ENCODE peak calls at places on chromosomes 12 and 14, in eight cellular contexts. U is K562, P is upper lobe of left lung, H is IMR-90, X is gastrocnemius medialis, G is heart left ventricle, Y is HCT116, M is body of pancreas. V is an unnamed sample.

GRCh38 chr12:89857652-89858274 is 149.1 kb upstream of the ATP2B1 start:
- ATAC-seq in U (no peak), P (no peak), G (no peak), M (no peak), Y (no peak), H (no peak), X (no peak), V (no peak)

GRCh38 chr14:31934767-31935266 is 142.3 kb upstream of the ARHGAP5 start:
- ATAC-seq in G (peak), H (peak), M (peak), U (peak), P (no peak), X (peak), Y (peak), V (no peak)

GRCh38 chr14:102335163-102335562 is 15.6 kb downstream of the ZNF839 start:
- ATAC-seq in G (no peak), Y (no peak), X (no peak), P (no peak), M (no peak), H (no peak), U (no peak), V (no peak)

GRCh38 chr14:91164676-91165075 is 50.8 kb downstream of the DGLUCY start:
- ATAC-seq in X (peak), P (peak), H (no peak), U (no peak), M (peak), G (peak), Y (no peak), V (peak)

GRCh38 chr14:34081126-34081575 is 130.3 kb upstream of the EGLN3 start:
- ATAC-seq in H (no peak), M (peak), G (peak), Y (peak), P (peak), U (no peak), X (peak), V (no peak)

GRCh38 chr12:52215587-52216031 is 17.4 kb upstream of the KRT7 start:
- ATAC-seq in X (peak), H (no peak), G (no peak), P (no peak), Y (peak), M (peak), U (no peak), V (peak)

GRCh38 chr14:102684276-102684663 is 91.8 kb downstream of the RCOR1 start:
- ATAC-seq in M (no peak), H (no peak), U (no peak), Y (no peak), P (no peak), X (no peak), G (no peak), V (no peak)

GRCh38 chr14:40870252-40870651 is 736.4 kb upstream of the LRFN5 start:
- ATAC-seq in X (no peak), U (no peak), Y (no peak), M (no peak), H (no peak), G (no peak), P (no peak), V (no peak)

GRCh38 chr14:39452680-39453079 is 20.4 kb upstream of the FBXO33 start:
- ATAC-seq in Y (no peak), P (no peak), H (no peak), G (no peak), M (no peak), X (no peak), U (no peak), V (no peak)

GRCh38 chr12:102702447-102703114 is 214.5 kb downstream of the PAH start:
- ATAC-seq in H (peak), X (no peak), U (peak), G (no peak), M (peak), Y (peak), P (no peak), V (no peak)

GRCh38 chr14:91398192-91398591 is 19.4 kb downstream of the CCDC88C start:
- ATAC-seq in X (no peak), P (no peak), U (no peak), M (no peak), G (no peak), H (no peak), Y (no peak), V (no peak)

GRCh38 chr12:95548539-95549391 is 2.5 kb downstream of the USP44 start:
- ATAC-seq in G (no peak), Y (no peak), H (peak), P (peak), U (peak), X (peak), M (peak), V (peak)

GRCh38 chr12:106914796-106915634 is 40.7 kb upstream of the TMEM263 start:
- ATAC-seq in X (no peak), U (no peak), G (no peak), H (no peak), M (no peak), P (no peak), Y (no peak), V (no peak)

GRCh38 chr14:45492876-45493275 is 239.9 kb upstream of the MIS18BP1 start:
- ATAC-seq in X (no peak), M (no peak), Y (no peak), U (no peak), P (no peak), G (peak), H (no peak), V (no peak)

GRCh38 chr12:47852096-47852571 is 32.4 kb upstream of the HDAC7 start:
- ATAC-seq in Y (no peak), X (no peak), G (no peak), H (peak), M (no peak), U (no peak), P (no peak), V (no peak)

GRCh38 chr12:127101086-127101485 is 1165.9 kb upstream of the TMEM132C start:
- ATAC-seq in X (no peak), M (no peak), H (no peak), U (no peak), G (no peak), Y (no peak), P (no peak), V (no peak)

GRCh38 chr14:64715628-64716412 is 11.6 kb downstream of the PLEKHG3 start:
- ATAC-seq in H (no peak), U (no peak), G (peak), P (peak), Y (no peak), X (no peak), M (peak), V (no peak)

GRCh38 chr14:90785876-90786450 is 30.3 kb downstream of the TTC7B start:
- ATAC-seq in P (no peak), G (no peak), X (no peak), U (no peak), Y (no peak), M (no peak), H (no peak), V (no peak)

GRCh38 chr12:89752331-89752730 is 43.7 kb upstream of the ATP2B1 start:
- ATAC-seq in Y (no peak), X (no peak), U (peak), P (no peak), M (no peak), H (no peak), G (no peak), V (no peak)

GRCh38 chr12:98645572-98646067 is 530 bp downstream of the APAF1 start:
- ATAC-seq in H (peak), U (peak), G (no peak), X (peak), M (peak), P (peak), Y (peak), V (no peak)

GRCh38 chr14:32383337-32384009 is 54.4 kb downstream of the AKAP6 start:
- ATAC-seq in H (no peak), P (no peak), G (no peak), U (no peak), M (no peak), X (no peak), Y (no peak), V (no peak)

GRCh38 chr14:104802120-104802912 is 1.4 kb downstream of the ZBTB42 start:
- ATAC-seq in X (no peak), P (no peak), M (no peak), G (no peak), U (no peak), Y (no peak), H (no peak), V (no peak)

GRCh38 chr12:100936661-100937060 is 142.1 kb downstream of the ANO4 start:
- ATAC-seq in G (no peak), Y (no peak), M (no peak), P (no peak), U (no peak), X (no peak), H (no peak), V (no peak)

GRCh38 chr12:25373396-25373795 is 122.7 kb upstream of the KRAS start:
- ATAC-seq in H (no peak), P (no peak), X (no peak), U (no peak), M (no peak), G (no peak), Y (no peak), V (no peak)

GRCh38 chr12:70842942-70843341 is 77.6 kb downstream of the PTPRR start:
- ATAC-seq in U (no peak), X (no peak), Y (no peak), G (no peak), P (no peak), H (no peak), M (no peak), V (no peak)

GRCh38 chr12:52231305-52232232 is 1.5 kb upstream of the KRT7 start:
- ATAC-seq in Y (no peak), X (no peak), U (no peak), H (no peak), P (peak), G (no peak), M (no peak), V (peak)

GRCh38 chr12:69321356-69321755 is 26.8 kb upstream of the LYZ start:
- ATAC-seq in G (no peak), U (no peak), M (no peak), Y (no peak), X (no peak), H (no peak), P (no peak), V (no peak)

GRCh38 chr12:69329669-69330428 is 18.3 kb upstream of the LYZ start:
- ATAC-seq in X (no peak), G (no peak), M (no peak), U (peak), Y (no peak), H (no peak), P (no peak), V (no peak)

GRCh38 chr12:69330475-69331473 is 17.4 kb upstream of the LYZ start:
- ATAC-seq in X (no peak), P (peak), H (peak), G (no peak), M (peak), Y (no peak), U (peak), V (peak)

DNA sequence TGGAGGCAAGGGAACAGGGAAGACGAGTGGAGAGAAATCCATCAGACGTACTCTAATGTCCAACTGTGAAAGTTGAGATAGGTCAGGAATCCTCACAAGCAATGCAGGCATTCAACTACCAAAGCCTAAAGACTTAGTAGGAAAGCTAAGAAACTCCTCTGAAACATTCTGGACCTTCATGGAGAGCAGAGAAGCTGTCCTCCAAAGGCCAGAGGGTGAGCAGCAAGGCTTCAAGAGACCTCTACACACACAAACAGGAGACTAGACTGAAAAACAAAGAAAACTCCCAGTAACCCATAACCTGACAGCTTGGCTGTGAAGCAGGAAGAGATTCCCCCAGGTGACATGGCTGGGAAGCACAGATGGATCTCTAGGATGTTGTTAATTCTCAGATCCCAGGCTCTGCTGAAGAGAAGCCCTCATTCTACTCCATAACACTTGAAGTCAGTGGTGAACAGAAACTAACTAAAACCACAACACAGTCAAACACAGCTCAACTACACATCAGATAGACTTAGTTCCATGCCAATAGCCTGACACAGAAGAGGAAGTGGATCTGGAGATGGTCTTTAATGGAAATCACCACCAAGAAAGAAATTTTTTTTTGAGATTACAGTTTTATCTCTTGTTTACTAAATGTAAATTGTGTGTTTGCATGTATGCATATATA is 23.2 kb upstream of the LYZ start:
- ATAC-seq in H (no peak), M (no peak), P (no peak), Y (no peak), X (no peak), G (no peak), U (peak), V (no peak)
- TF ChIP-seq POLR2A in H (no peak), M (no peak), P (no peak), Y (no peak), X (no peak), G (no peak), U (no peak), V (no peak)

DNA sequence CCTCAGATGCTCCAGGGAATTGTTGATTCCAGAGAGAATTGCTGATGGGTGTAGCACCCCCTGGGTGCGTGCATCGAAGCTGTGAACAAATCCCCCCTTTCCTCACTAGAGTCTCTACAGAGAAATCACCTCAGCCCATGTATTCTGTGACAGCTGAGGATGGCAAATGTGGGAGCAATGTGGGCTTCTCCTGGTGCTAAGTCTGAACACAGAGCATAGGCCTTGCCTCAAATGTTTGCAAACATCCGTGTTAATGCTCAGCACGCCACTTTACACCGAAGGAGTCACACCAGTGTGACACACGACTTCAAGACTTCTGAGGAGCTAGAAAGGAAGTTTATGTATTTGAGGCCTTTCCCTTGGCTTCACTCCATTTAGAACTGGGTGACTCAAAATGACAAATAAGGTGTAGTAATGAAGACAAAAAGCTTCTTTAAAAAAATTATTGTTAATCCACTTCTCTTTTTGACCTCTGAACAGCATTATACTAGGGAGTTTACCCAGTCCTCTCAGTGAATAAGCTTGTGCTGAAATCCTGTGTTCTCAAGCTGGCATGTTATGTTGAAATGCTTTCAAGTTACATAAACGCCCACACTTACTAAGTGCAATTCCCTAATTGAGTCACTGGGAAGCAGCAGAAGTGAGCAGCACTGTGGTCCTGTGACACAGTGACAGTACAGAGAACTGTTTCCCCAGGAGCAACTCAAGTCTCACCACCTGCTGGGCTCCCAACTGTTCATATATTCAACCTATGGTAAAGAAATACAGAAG is 92.9 kb downstream of the FAR2 start:
- ATAC-seq in U (peak), H (peak), Y (peak), M (peak), X (peak), G (peak), P (peak), V (peak)
- TF ChIP-seq POLR2A in U (no peak), H (no peak), Y (no peak), M (no peak), X (no peak), G (no peak), P (no peak), V (no peak)

GRCh38 chr12:82686223-82687019 is at the start of gene TMTC2:
- ATAC-seq in X (peak), P (peak), Y (peak), G (peak), U (peak), H (peak), M (peak), V (peak)
- TF ChIP-seq POLR2A in X (peak), P (no peak), Y (peak), G (no peak), U (no peak), H (no peak), M (peak), V (no peak)

DNA sequence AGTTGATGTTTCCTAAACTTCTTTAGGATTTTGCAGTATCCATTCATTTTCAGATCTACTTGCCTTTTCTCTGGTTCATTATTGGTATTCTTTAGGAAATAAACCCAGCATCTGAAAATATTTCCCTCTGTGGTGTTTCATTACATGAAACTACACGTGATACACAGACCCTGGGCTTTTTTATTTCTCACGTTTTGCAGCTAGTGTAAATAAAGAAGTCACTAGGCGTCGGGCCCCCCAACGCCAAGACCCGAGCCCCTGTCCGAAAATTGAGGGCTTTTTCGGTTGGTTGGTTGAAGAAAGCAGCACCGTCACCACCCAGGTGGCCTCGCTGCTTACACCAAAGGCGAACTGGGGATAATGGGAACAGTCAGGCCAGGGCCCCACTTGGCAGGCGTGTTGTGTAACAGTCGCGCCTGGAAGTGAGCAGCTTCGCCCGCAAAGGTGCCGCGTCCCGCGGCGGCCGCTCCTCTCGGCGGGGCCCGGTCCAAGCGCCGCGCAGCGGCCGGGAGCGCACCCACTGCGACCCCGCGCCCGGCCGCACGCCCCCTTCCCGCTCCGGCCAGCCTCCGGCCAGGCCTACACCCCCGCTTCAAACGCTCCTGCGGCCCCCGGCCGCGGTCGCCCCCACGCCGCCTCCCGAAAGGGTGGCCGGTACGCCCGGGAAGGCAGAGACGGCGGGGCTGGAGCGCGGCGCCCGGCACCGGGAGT is 1.2 kb downstream of the DUSP16 start:
- ATAC-seq in M (peak), Y (peak), H (peak), U (peak), X (peak), G (peak), P (peak), V (peak)
- TF ChIP-seq POLR2A in M (peak), Y (no peak), H (peak), U (peak), X (peak), G (no peak), P (no peak), V (peak)

DNA sequence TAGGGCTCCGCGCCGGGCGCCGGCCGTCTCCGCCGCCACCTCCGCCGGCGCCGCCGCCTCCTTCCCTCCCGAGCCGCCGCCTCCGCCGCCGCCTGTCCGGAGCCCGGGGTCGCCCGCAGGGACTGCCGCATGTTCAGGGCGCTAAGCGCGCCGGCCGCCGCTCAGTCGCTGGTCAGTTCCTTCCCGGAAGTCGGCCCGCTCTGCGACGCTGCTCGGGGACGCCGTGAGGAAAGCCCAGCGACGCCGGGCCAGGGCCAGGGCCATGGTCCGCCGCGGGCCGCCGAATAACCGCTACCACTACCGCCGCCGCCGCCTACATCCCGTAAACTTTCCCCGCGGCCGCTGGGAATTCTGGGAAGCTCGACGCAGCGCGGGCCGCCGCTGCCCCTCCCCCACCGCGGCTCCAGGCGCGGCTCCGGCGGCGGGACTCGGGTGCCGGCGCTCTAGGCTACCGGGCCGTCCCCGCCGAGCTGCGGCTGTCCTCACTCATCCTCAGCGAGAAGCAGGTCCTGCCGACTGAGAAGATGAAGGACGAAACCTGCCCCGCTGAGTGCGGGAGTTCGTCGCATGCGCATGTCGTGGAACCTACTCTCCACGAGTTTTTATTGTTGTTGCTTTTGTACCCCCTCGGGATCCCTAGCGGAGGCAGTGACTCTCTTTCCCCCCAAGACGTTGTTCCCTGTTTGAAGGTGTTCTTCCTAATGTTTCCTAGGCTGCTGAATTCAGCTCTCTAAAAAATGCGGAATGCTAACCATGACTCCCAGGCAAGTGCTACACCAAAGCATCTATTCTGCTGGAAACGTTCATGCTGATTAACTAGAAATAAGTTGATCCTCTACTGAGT is at the start of gene SAV1:
- ATAC-seq in G (peak), M (peak), Y (peak), H (peak), U (peak), P (peak), X (peak), V (peak)
- TF ChIP-seq POLR2A in G (no peak), M (peak), Y (peak), H (peak), U (peak), P (peak), X (peak), V (peak)

V was measured in gastroesophageal sphincter.